ENCODE peak calls at places on chromosomes 12 and 14, in seven cellular contexts. K is natural killer cell, A is lower lobe of right lung, C is heart left ventricle, X is GM06990, Z is Calu3, J is endothelial cell. F is an unnamed sample.

GRCh38 chr14:73757381-73757780 is 43.2 kb upstream of the PNMA1 start:
- DNase-seq in K (no peak), A (no peak), C (no peak), X (no peak), Z (no peak), J (no peak), F (peak)

GRCh38 chr14:23582906-23583760 is 4.5 kb upstream of the JPH4 start:
- DNase-seq in K (no peak), A (no peak), C (no peak), X (no peak), Z (no peak), J (no peak), F (peak)

GRCh38 chr14:101202627-101203404 is 299.3 kb upstream of the RTL1 start:
- DNase-seq in K (peak), A (peak), C (no peak), X (no peak), Z (no peak), J (no peak), F (no peak)

GRCh38 chr14:63594455-63595372 is 47.0 kb downstream of the WDR89 start:
- DNase-seq in K (no peak), A (no peak), C (no peak), X (peak), Z (no peak), J (no peak), F (no peak)

GRCh38 chr14:31419179-31420012 is 954 bp downstream of the HEATR5A start:
- DNase-seq in K (no peak), A (no peak), C (no peak), X (no peak), Z (no peak), J (no peak), F (no peak)

GRCh38 chr12:20696181-20696580 is 1.0 kb downstream of the SLCO1C1 start:
- DNase-seq in K (no peak), A (no peak), C (peak), X (no peak), Z (no peak), J (no peak), F (no peak)

GRCh38 chr12:58711968-58712367 is 208.3 kb downstream of the LRIG3 start:
- DNase-seq in K (no peak), A (no peak), C (no peak), X (no peak), Z (no peak), J (no peak), F (no peak)

GRCh38 chr12:64610092-64610659 is at the start of gene RASSF3:
- DNase-seq in K (peak), A (peak), C (peak), X (peak), Z (peak), J (peak), F (peak)

GRCh38 chr12:121533391-121534090 is 47.3 kb downstream of the KDM2B start:
- DNase-seq in K (no peak), A (peak), C (no peak), X (no peak), Z (no peak), J (no peak), F (no peak)

GRCh38 chr14:39731912-39732311 is 299.7 kb upstream of the FBXO33 start:
- DNase-seq in K (no peak), A (no peak), C (no peak), X (no peak), Z (no peak), J (no peak), F (no peak)
- TF ChIP-seq CTCF in K (no peak), A (no peak), C (peak), X (peak), Z (no peak), J (no peak), F (peak)

DNA sequence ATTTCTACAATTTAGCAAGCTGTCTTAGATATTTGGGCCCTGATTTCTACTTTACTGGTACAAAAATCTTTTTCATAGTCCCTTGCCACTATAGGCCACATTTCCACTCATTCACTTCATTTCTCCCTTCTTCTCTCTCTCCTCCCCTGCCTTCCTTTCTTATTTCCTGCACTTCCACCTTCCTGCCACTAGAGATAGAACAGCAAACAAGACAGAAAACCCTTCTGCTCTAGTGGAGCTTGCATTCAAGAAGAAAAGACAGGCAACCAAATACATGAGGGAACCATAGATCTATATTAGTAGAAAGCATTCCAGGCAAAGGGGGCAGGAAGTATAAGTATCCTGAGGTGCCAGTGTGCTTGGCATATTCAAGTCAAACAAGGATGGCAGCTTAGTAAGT is 623.5 kb downstream of the FLRT2 start:
- DNase-seq in K (no peak), A (no peak), C (no peak), X (no peak), Z (no peak), J (no peak), F (no peak)
- TF ChIP-seq CTCF in K (no peak), A (no peak), C (no peak), X (no peak), Z (no peak), J (peak), F (peak)

GRCh38 chr12:132014092-132014914 is 64.6 kb downstream of the EP400 start:
- DNase-seq in K (no peak), A (peak), C (no peak), X (no peak), Z (no peak), J (no peak), F (no peak)
- TF ChIP-seq CTCF in K (no peak), A (no peak), C (no peak), X (no peak), Z (no peak), J (no peak), F (no peak)

DNA sequence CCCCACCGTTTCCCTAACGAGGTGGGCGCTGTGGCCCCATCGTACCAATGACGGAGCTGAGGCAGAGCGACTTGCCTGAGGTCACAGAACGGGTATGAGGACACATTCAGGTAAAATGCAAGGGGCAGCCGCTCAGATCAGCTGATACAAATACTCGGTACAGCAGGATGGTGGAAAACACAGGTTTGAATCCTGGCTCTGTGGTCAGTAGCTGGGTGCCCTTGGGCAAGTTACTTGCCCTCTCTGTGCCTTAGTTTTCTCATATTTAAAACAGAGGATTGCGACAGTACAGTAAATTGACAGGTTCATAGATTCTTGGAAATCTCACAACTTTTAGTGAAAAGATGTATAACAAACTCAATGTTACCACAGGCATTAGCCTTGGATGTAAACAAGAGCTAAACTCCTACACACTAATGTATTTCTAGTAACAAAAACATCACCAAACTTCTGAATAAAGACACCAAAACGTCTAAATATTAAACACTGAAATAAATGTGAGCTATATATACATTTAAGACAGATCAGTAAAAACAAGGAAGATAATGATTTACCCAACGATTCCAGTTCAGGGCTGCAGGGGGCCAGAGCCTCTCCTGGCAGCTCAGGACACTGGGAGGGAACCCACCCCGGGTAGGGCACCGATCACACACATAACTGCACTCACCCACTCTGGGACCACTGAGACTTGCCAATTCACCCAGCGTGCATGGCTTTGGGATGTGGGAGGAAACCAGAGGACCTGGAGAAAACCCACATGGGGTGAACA is 128.4 kb downstream of the RBM19 start:
- DNase-seq in K (no peak), A (no peak), C (no peak), X (no peak), Z (no peak), J (no peak), F (no peak)
- TF ChIP-seq CTCF in K (no peak), A (no peak), C (no peak), X (no peak), Z (peak), J (no peak), F (no peak)

DNA sequence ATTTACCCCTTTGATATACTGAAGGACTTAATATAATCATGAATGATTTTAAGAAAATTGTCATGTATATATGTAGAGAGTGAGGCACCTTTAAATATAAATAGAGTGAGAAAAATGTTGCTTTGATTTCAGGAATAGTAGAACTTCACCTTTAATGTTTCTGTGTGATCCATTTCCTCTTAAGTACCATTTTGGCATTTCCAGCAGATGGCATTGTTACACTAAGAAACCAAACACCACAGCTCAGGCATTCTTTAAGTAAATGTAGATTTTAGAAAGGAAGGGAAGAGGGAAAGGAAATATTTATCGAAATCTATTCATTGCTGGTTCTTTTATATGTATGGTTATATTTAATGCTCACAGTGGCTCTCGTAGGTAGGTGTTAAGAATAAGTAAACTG is 556.7 kb upstream of the FBXO33 start:
- DNase-seq in K (no peak), A (no peak), C (no peak), X (no peak), Z (peak), J (peak), F (no peak)
- TF ChIP-seq CTCF in K (no peak), A (peak), C (peak), X (no peak), Z (no peak), J (no peak), F (peak)

GRCh38 chr12:51890511-51891171 is 2.7 kb downstream of the ANKRD33 start:
- DNase-seq in K (no peak), A (no peak), C (no peak), X (no peak), Z (no peak), J (no peak), F (no peak)

GRCh38 chr12:51890135-51890464 is 2.2 kb downstream of the ANKRD33 start:
- DNase-seq in K (no peak), A (no peak), C (no peak), X (no peak), Z (no peak), J (no peak), F (no peak)

GRCh38 chr12:51893786-51894185 is 5.9 kb downstream of the ANKRD33 start:
- DNase-seq in K (no peak), A (no peak), C (no peak), X (no peak), Z (no peak), J (no peak), F (no peak)

GRCh38 chr12:51889216-51890134 is 1.6 kb downstream of the ANKRD33 start:
- DNase-seq in K (no peak), A (no peak), C (no peak), X (no peak), Z (no peak), J (no peak), F (no peak)

GRCh38 chr12:51891843-51892242 is 3.9 kb downstream of the ANKRD33 start:
- DNase-seq in K (no peak), A (no peak), C (no peak), X (no peak), Z (no peak), J (no peak), F (no peak)
- TF ChIP-seq CTCF in K (peak), A (peak), C (peak), X (peak), Z (no peak), J (peak), F (peak)

GRCh38 chr12:132559652-132560420 is 50.5 kb downstream of the LRCOL1 start:
- DNase-seq in K (no peak), A (no peak), C (peak), X (peak), Z (peak), J (peak), F (peak)

GRCh38 chr12:132557291-132557968 is 53.0 kb downstream of the LRCOL1 start:
- DNase-seq in K (no peak), A (no peak), C (no peak), X (no peak), Z (no peak), J (no peak), F (no peak)

GRCh38 chr12:132560421-132560830 is 50.0 kb downstream of the LRCOL1 start:
- DNase-seq in K (no peak), A (no peak), C (no peak), X (no peak), Z (peak), J (no peak), F (peak)

GRCh38 chr12:132557969-132558856 is 52.2 kb downstream of the LRCOL1 start:
- DNase-seq in K (no peak), A (no peak), C (no peak), X (no peak), Z (no peak), J (no peak), F (no peak)

GRCh38 chr12:132558861-132559623 is 51.3 kb downstream of the LRCOL1 start:
- DNase-seq in K (no peak), A (no peak), C (no peak), X (peak), Z (no peak), J (no peak), F (peak)
- TF ChIP-seq CTCF in K (no peak), A (no peak), C (no peak), X (no peak), Z (no peak), J (no peak), F (no peak)

DNA sequence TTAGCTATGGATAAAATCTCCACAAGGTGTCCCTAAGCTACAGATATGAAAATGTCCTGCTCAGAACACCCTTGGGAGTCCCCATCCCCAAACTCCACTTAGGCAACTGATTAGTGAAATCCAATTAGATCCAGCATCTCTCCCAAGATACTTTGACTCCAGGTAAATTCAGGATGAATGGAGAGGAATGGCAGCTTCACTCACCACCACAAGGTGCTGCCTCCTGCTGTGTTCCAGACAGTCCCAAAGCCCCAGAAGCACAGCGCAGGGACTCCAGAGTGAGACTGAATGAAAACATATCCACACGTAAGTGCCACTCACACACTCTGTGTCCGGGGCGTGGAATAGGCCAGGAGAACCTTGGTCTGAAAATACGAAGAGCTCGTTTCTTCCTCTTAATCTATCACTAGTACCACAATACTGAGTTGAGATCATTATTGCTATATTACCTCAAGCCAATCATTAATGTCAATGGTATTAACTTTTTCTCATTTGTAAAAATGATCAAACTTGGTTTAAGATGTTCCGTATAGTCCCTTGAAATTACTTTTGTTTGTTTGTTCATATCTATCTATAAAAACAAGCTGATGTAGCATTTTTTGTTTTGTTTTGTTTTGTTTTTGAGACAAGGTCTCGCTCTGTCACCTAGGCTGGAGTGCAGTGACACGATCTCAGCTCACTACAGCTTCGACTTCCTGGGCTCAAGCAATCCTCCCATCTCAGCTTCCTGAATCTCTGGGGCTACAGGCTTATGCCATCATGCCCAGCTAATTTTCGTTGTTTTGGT is 70.0 kb upstream of the BICD1 start:
- DNase-seq in K (no peak), A (no peak), C (no peak), X (no peak), Z (no peak), J (no peak), F (no peak)
- TF ChIP-seq CTCF in K (no peak), A (no peak), C (no peak), X (no peak), Z (no peak), J (no peak), F (no peak)

GRCh38 chr14:89252887-89253532 is 164.0 kb downstream of the FOXN3 start:
- DNase-seq in K (no peak), A (no peak), C (no peak), X (no peak), Z (no peak), J (no peak), F (no peak)
- TF ChIP-seq CTCF in K (no peak), A (no peak), C (no peak), X (no peak), Z (no peak), J (no peak), F (no peak)

GRCh38 chr14:106513302-106513701 is 986.9 kb downstream of the TMEM121 start:
- DNase-seq in K (no peak), A (no peak), C (no peak), X (no peak), Z (no peak), J (no peak), F (no peak)

GRCh38 chr14:106522990-106523389 is 996.6 kb downstream of the TMEM121 start:
- DNase-seq in K (no peak), A (no peak), C (no peak), X (no peak), Z (no peak), J (no peak), F (no peak)

DNA sequence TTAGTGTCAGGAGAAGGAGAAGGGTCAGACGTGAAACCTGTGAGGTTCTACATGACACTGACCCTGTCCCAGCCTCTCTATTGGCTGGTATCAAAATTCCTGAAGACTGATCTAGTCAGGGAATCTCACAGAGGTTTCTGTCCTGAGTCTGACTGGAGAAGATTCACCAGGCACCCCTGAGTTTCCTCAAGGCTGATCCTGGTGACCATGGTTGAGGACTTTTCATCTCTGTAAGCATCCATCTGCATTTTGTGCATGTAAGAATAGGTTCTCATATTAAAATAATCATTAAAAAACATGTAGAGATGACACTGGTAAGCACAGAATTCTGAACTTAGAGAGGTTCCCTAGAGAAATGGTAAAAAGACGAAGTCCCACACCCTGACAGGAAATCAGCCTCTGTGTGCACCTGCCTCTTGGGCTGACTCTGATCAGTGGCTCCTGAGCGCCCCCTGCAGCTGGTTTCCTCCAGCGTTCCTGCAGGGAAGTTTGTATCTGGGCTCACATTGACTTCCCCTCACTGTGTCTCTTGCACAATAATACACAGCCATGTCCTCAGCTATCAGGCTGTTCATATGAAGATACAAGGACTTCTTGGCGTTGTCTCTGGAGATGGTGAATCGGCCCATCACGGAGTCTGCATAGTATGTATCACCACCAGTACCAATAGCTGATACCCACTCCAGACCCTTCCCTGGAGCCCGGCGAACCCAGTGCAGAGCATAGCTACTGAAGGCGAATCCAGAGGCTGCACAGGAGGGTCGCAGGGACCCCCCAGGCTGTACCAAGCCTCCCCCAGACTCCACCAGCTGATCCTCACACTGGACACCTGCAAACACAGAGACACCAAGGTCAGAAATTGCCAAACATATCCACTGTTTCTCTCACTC is 991.9 kb downstream of the TMEM121 start:
- DNase-seq in K (peak), A (peak), C (peak), X (no peak), Z (peak), J (no peak), F (peak)
- TF ChIP-seq CTCF in K (peak), A (peak), C (peak), X (peak), Z (no peak), J (no peak), F (peak)

F was measured in GM13977.